ENCODE peak calls at places on chromosomes 1 and 21, in ten cellular contexts. V is sigmoid colon, Y is prostate gland, G is heart left ventricle, A is HCT116, T is tibial nerve, N is upper lobe of left lung, S is transverse colon, W is testis, M is vagina. O is an unnamed sample.

GRCh38 chr21:34989337-34990151 is 59.6 kb downstream of the RUNX1 start:
- DNase-seq in V (no peak), Y (no peak), G (no peak), A (no peak), T (no peak), N (no peak), S (no peak), W (no peak), M (no peak), O (no peak)

GRCh38 chr1:158611916-158612315 is 6.8 kb downstream of the OR10Z1 start:
- DNase-seq in V (no peak), Y (no peak), G (no peak), A (no peak), T (no peak), N (no peak), S (no peak), W (no peak), M (no peak), O (no peak)

GRCh38 chr1:69328186-69328585 is 239.5 kb upstream of the LRRC7 start:
- DNase-seq in V (no peak), Y (no peak), G (no peak), A (no peak), T (no peak), N (no peak), S (no peak), W (no peak), M (no peak), O (no peak)

GRCh38 chr21:35529141-35529863 is 480.2 kb upstream of the RUNX1 start:
- DNase-seq in V (no peak), Y (no peak), G (no peak), A (no peak), T (no peak), N (no peak), S (no peak), W (no peak), M (no peak), O (no peak)

GRCh38 chr21:46369520-46370235 is 45.7 kb downstream of the PCNT start:
- DNase-seq in V (no peak), Y (no peak), G (no peak), A (no peak), T (no peak), N (no peak), S (no peak), W (no peak), M (no peak), O (no peak)

GRCh38 chr1:217180443-217180842 is 450.4 kb downstream of the GPATCH2 start:
- DNase-seq in V (no peak), Y (no peak), G (no peak), A (no peak), T (no peak), N (no peak), S (no peak), W (no peak), M (no peak), O (no peak)

GRCh38 chr1:203660931-203661484 is 34.4 kb downstream of the ATP2B4 start:
- DNase-seq in V (no peak), Y (no peak), G (no peak), A (no peak), T (no peak), N (no peak), S (no peak), W (no peak), M (no peak), O (no peak)

GRCh38 chr21:44593598-44594405 is 1.5 kb upstream of the KRTAP10-6 start:
- DNase-seq in V (no peak), Y (no peak), G (no peak), A (no peak), T (no peak), N (no peak), S (no peak), W (no peak), M (peak), O (no peak)

GRCh38 chr1:173122958-173123852 is 72.5 kb upstream of the TNFSF18 start:
- DNase-seq in V (peak), Y (peak), G (peak), A (no peak), T (peak), N (no peak), S (peak), W (peak), M (no peak), O (peak)

GRCh38 chr1:226646870-226647449 is 92.1 kb downstream of the ITPKB start:
- DNase-seq in V (no peak), Y (no peak), G (peak), A (no peak), T (no peak), N (no peak), S (no peak), W (no peak), M (no peak), O (no peak)

GRCh38 chr1:240350910-240351331 is 259.2 kb downstream of the FMN2 start:
- DNase-seq in V (no peak), Y (no peak), G (no peak), A (no peak), T (no peak), N (no peak), S (no peak), W (no peak), M (no peak), O (no peak)

GRCh38 chr1:53503433-53503925 is 44.3 kb downstream of the DMRTB1 start:
- DNase-seq in V (no peak), Y (no peak), G (no peak), A (no peak), T (no peak), N (peak), S (no peak), W (no peak), M (no peak), O (no peak)

GRCh38 chr1:201506573-201507567 is at the start of gene CSRP1:
- DNase-seq in V (peak), Y (peak), G (peak), A (peak), T (peak), N (peak), S (peak), W (peak), M (no peak), O (peak)

GRCh38 chr21:30984897-30985296 is 53.4 kb downstream of the KRTAP19-8 start:
- DNase-seq in V (no peak), Y (no peak), G (no peak), A (no peak), T (no peak), N (no peak), S (no peak), W (no peak), M (no peak), O (no peak)

GRCh38 chr1:15736035-15736665 is at the start of gene SLC25A34:
- DNase-seq in V (no peak), Y (no peak), G (peak), A (no peak), T (no peak), N (peak), S (peak), W (no peak), M (no peak), O (no peak)

GRCh38 chr1:200931776-200932175 is 37.1 kb downstream of the INAVA start:
- DNase-seq in V (no peak), Y (no peak), G (no peak), A (no peak), T (no peak), N (no peak), S (no peak), W (no peak), M (no peak), O (no peak)

GRCh38 chr1:201739492-201740085 is 89.4 kb upstream of the IPO9 start:
- DNase-seq in V (peak), Y (peak), G (peak), A (peak), T (peak), N (peak), S (peak), W (peak), M (no peak), O (no peak)

GRCh38 chr1:27137544-27138075 is 17.3 kb downstream of the SLC9A1 start:
- DNase-seq in V (no peak), Y (no peak), G (peak), A (no peak), T (no peak), N (peak), S (peak), W (no peak), M (no peak), O (peak)

GRCh38 chr1:211828584-211829342 is 1.8 kb downstream of the LPGAT1 start:
- DNase-seq in V (no peak), Y (no peak), G (no peak), A (no peak), T (no peak), N (no peak), S (no peak), W (no peak), M (no peak), O (no peak)

GRCh38 chr1:34688358-34688757 is 66.5 kb upstream of the GJB5 start:
- DNase-seq in V (no peak), Y (no peak), G (no peak), A (no peak), T (no peak), N (no peak), S (peak), W (no peak), M (no peak), O (no peak)

GRCh38 chr21:32544697-32545096 is 40.6 kb downstream of the TCP10L start:
- DNase-seq in V (no peak), Y (no peak), G (no peak), A (no peak), T (no peak), N (no peak), S (no peak), W (no peak), M (no peak), O (no peak)

GRCh38 chr1:115712911-115713609 is 55.5 kb downstream of the CASQ2 start:
- DNase-seq in V (no peak), Y (no peak), G (no peak), A (no peak), T (no peak), N (no peak), S (no peak), W (no peak), M (no peak), O (no peak)

GRCh38 chr1:114002492-114003290 is 23.4 kb downstream of the OLFML3 start:
- DNase-seq in V (no peak), Y (no peak), G (peak), A (no peak), T (no peak), N (peak), S (no peak), W (peak), M (no peak), O (no peak)

GRCh38 chr1:221839794-221840395 is 98.0 kb upstream of the DUSP10 start:
- DNase-seq in V (peak), Y (no peak), G (peak), A (peak), T (peak), N (no peak), S (peak), W (peak), M (no peak), O (peak)

GRCh38 chr21:45220106-45220505 is 67.6 kb downstream of the POFUT2 start:
- DNase-seq in V (no peak), Y (no peak), G (no peak), A (no peak), T (peak), N (no peak), S (no peak), W (no peak), M (no peak), O (no peak)

GRCh38 chr1:221994274-221994698 is 252.4 kb upstream of the DUSP10 start:
- DNase-seq in V (no peak), Y (no peak), G (no peak), A (no peak), T (no peak), N (no peak), S (no peak), W (no peak), M (no peak), O (no peak)

GRCh38 chr1:100883963-100884362 is 10.7 kb downstream of the EXTL2 start:
- DNase-seq in V (no peak), Y (no peak), G (no peak), A (no peak), T (no peak), N (no peak), S (no peak), W (no peak), M (no peak), O (no peak)

GRCh38 chr1:224726783-224727182 is 110.7 kb downstream of the CNIH3 start:
- DNase-seq in V (peak), Y (no peak), G (no peak), A (no peak), T (peak), N (no peak), S (no peak), W (no peak), M (no peak), O (no peak)

GRCh38 chr1:145961425-145962156 is 2.8 kb downstream of the ANKRD34A start:
- DNase-seq in V (peak), Y (no peak), G (peak), A (no peak), T (no peak), N (peak), S (peak), W (peak), M (no peak), O (no peak)
- H3K27ac ChIP-seq in V (peak), Y (peak), G (peak), A (no peak), T (peak), N (peak), S (peak), W (peak), M (peak), O (peak)

GRCh38 chr1:233615571-233615970 is 1.7 kb downstream of the KCNK1 start:
- DNase-seq in V (no peak), Y (no peak), G (no peak), A (no peak), T (no peak), N (no peak), S (no peak), W (no peak), M (no peak), O (no peak)

GRCh38 chr1:233614743-233615521 is 1.0 kb downstream of the KCNK1 start:
- DNase-seq in V (no peak), Y (peak), G (no peak), A (no peak), T (no peak), N (peak), S (peak), W (no peak), M (no peak), O (no peak)

GRCh38 chr1:233617025-233617424 is 3.1 kb downstream of the KCNK1 start:
- DNase-seq in V (no peak), Y (no peak), G (no peak), A (no peak), T (no peak), N (no peak), S (no peak), W (no peak), M (no peak), O (no peak)

GRCh38 chr1:233613252-233614172 is at the start of gene KCNK1:
- DNase-seq in V (peak), Y (peak), G (peak), A (peak), T (peak), N (peak), S (peak), W (peak), M (no peak), O (peak)

DNA sequence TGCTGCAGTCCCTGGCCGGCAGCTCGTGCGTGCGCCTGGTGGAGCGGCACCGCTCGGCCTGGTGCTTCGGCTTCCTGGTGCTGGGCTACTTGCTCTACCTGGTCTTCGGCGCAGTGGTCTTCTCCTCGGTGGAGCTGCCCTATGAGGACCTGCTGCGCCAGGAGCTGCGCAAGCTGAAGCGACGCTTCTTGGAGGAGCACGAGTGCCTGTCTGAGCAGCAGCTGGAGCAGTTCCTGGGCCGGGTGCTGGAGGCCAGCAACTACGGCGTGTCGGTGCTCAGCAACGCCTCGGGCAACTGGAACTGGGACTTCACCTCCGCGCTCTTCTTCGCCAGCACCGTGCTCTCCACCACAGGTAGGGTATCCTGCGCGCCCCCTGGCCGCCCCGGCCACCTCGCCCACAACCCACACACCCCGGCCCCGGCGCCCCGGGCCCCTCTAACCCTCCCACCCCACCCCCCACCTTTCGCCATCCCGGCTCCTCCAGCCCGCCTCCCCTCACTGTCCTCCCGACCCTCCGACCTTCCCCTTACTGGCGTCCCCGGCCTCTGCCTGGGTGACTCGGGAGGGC is 352 bp downstream of the KCNK1 start:
- DNase-seq in V (no peak), Y (peak), G (peak), A (peak), T (no peak), N (peak), S (peak), W (peak), M (no peak), O (peak)
- H3K4me3 ChIP-seq in V (peak), Y (peak), G (peak), A (peak), T (peak), N (peak), S (peak), W (peak), M (peak), O (peak)

DNA sequence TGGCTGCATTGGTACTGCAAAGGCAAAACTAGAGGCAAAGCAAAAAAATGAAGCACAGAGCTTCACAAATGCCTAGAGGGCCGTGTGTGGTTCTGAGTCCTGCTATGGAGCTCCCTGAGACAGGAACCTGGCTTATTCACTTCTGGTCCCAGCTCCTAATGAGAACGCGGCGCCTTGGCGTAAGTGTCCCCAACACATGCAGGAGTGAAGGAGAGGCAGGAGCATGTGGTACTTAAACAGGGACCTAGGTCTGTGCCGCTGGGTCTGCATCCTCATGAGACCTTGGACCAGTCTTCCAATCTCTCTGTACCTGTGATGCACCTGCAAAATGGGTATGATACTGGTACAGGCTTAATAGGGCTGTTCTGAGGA is 14.4 kb upstream of the SLC2A7 start:
- DNase-seq in V (no peak), Y (no peak), G (no peak), A (no peak), T (no peak), N (no peak), S (no peak), W (no peak), M (no peak), O (no peak)
- TF ChIP-seq POLR2A in V (no peak), Y (no peak), G (no peak), A (no peak), T (no peak), N (no peak), S (no peak), W (no peak), M (no peak), O (no peak)

GRCh38 chr1:204971700-204972336 is 71.2 kb upstream of the CNTN2 start:
- DNase-seq in V (no peak), Y (no peak), G (no peak), A (no peak), T (no peak), N (no peak), S (no peak), W (no peak), M (no peak), O (no peak)
- H3K27ac ChIP-seq in V (no peak), Y (no peak), G (no peak), A (no peak), T (no peak), N (no peak), S (no peak), W (no peak), M (no peak), O (no peak)

DNA sequence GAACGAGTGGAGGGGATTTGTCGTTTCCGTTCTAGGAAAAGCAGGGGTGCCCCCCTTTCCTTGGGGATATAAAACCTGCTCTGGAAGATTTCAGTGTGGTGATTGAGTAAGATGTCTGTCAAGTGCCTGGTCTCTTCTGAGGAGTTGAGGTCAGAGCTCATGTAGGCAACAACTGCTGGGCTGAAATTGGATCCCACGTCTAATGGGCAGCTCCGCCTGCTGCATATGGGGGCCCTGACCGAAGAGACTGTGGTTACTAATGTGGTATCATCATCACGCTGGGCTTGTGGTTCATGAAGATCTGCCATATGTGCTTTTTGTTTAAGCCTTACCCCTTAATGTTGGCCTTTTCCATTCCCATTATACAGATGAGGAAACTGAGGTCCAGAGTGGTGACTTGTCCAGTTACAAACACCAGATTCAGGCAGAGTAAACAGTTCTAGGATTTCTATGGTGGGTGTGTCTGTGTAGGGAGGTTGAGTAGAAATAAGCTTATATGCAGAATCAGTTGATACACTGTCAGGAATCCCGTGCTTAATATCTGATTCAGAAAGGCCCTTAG is 574 bp downstream of the UTP11 start:
- DNase-seq in V (no peak), Y (no peak), G (no peak), A (no peak), T (no peak), N (no peak), S (no peak), W (no peak), M (no peak), O (no peak)
- H3K4me3 ChIP-seq in V (peak), Y (peak), G (peak), A (peak), T (peak), N (peak), S (peak), W (peak), M (peak), O (peak)

DNA sequence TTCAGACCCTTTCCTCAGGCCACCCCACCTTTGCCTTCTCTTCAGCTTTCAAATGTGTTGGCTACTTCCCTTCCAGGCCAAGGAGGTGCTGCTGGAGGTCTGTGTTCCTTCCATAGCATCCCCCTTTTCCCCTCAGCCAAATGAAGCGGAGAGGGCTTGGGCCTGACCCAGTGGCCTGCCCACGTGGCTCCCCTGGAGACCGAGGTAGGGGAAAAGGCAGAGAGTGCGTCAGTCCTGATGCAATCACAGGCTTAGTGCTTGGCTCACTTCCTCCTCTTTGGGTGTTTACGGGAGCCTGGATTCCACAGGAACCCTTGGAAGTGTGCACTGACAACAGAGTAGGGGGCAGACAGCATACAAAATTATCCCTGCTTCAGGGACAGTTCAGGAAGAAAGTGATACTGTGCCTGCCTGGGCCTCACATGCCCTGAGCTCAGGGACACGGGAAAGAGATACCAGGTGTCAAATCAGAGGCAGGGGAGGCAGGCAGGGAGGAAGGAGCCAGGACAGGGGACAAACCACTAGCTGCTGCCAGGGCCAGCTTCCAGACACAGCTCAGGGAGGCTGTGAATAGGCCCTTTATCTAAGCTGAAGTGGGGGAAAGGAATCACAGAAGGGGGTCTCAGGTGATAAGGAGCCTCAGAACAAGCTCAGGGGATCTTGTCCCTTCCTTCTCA is 16.6 kb upstream of the PTP4A2 start:
- DNase-seq in V (peak), Y (peak), G (peak), A (peak), T (peak), N (peak), S (peak), W (peak), M (no peak), O (peak)
- TF ChIP-seq POLR2A in V (no peak), Y (peak), G (peak), A (no peak), T (peak), N (no peak), S (no peak), W (no peak), M (no peak), O (peak)

GRCh38 chr1:230987446-230987845 is 8.6 kb downstream of the ARV1 start:
- DNase-seq in V (no peak), Y (no peak), G (no peak), A (no peak), T (no peak), N (no peak), S (no peak), W (no peak), M (no peak), O (no peak)

GRCh38 chr1:230994860-230995259 is 16.0 kb downstream of the ARV1 start:
- DNase-seq in V (no peak), Y (no peak), G (no peak), A (no peak), T (no peak), N (no peak), S (no peak), W (no peak), M (no peak), O (no peak)

GRCh38 chr1:230986976-230987375 is 8.1 kb downstream of the ARV1 start:
- DNase-seq in V (no peak), Y (no peak), G (no peak), A (no peak), T (no peak), N (no peak), S (no peak), W (no peak), M (no peak), O (no peak)

GRCh38 chr1:230992100-230992774 is 13.3 kb downstream of the ARV1 start:
- DNase-seq in V (no peak), Y (no peak), G (no peak), A (no peak), T (no peak), N (no peak), S (no peak), W (no peak), M (no peak), O (no peak)
- H3K27ac ChIP-seq in V (no peak), Y (no peak), G (no peak), A (no peak), T (no peak), N (no peak), S (no peak), W (no peak), M (no peak), O (no peak)

O was measured in breast epithelium.